ENCODE peak calls at places on chromosomes 7 and 10, in eight cellular contexts. One of them, this sample, is unnamed.

GRCh38 chr7:34034728-34035127 is 129.4 kb downstream of the BMPER start:
- DNase-seq in neuronal stem cell: no peak
- DNase-seq in IMR-90: no peak
- DNase-seq in fibroblast of lung: no peak
- DNase-seq in PC-3: no peak
- DNase-seq in SK-N-SH: no peak
- DNase-seq in GM23248: no peak
- DNase-seq in MM.1S: no peak
- DNase-seq in this sample: no peak

GRCh38 chr7:75054744-75055527 is 18.7 kb downstream of the RCC1L start:
- DNase-seq in neuronal stem cell: no peak
- DNase-seq in IMR-90: peak; percentile 95
- DNase-seq in fibroblast of lung: peak; percentile 99
- DNase-seq in PC-3: peak; percentile 8
- DNase-seq in SK-N-SH: no peak
- DNase-seq in GM23248: peak; percentile 94
- DNase-seq in MM.1S: no peak
- DNase-seq in this sample: no peak

GRCh38 chr10:12637649-12638048 is 288.3 kb downstream of the CAMK1D start:
- DNase-seq in neuronal stem cell: no peak
- DNase-seq in IMR-90: no peak
- DNase-seq in fibroblast of lung: no peak
- DNase-seq in PC-3: no peak
- DNase-seq in SK-N-SH: no peak
- DNase-seq in GM23248: no peak
- DNase-seq in MM.1S: no peak
- DNase-seq in this sample: no peak

GRCh38 chr10:131009801-131010200 is 301.7 kb downstream of the TCERG1L start:
- DNase-seq in neuronal stem cell: no peak
- DNase-seq in IMR-90: no peak
- DNase-seq in fibroblast of lung: no peak
- DNase-seq in PC-3: no peak
- DNase-seq in SK-N-SH: no peak
- DNase-seq in GM23248: no peak
- DNase-seq in MM.1S: no peak
- DNase-seq in this sample: no peak

GRCh38 chr7:142440219-142441073 is 182.6 kb upstream of the PRSS58 start:
- DNase-seq in neuronal stem cell: no peak
- DNase-seq in IMR-90: peak; percentile 85
- DNase-seq in fibroblast of lung: peak; percentile 89
- DNase-seq in PC-3: peak; percentile 95
- DNase-seq in SK-N-SH: no peak
- DNase-seq in GM23248: peak; percentile 70
- DNase-seq in MM.1S: peak; percentile 36
- DNase-seq in this sample: peak; percentile 47

GRCh38 chr7:55887786-55888185 is 530 bp downstream of the ZNF713 start:
- DNase-seq in neuronal stem cell: peak; percentile 51
- DNase-seq in IMR-90: no peak
- DNase-seq in fibroblast of lung: peak; percentile 3
- DNase-seq in PC-3: no peak
- DNase-seq in SK-N-SH: peak; percentile 71
- DNase-seq in GM23248: peak; percentile 17
- DNase-seq in MM.1S: no peak
- DNase-seq in this sample: no peak

GRCh38 chr10:71290331-71290730 is 28.7 kb upstream of the SLC29A3 start:
- DNase-seq in neuronal stem cell: no peak
- DNase-seq in IMR-90: no peak
- DNase-seq in fibroblast of lung: no peak
- DNase-seq in PC-3: no peak
- DNase-seq in SK-N-SH: no peak
- DNase-seq in GM23248: no peak
- DNase-seq in MM.1S: no peak
- DNase-seq in this sample: no peak

GRCh38 chr7:43906327-43907010 is at the start of gene URGCP:
- DNase-seq in neuronal stem cell: no peak
- DNase-seq in IMR-90: peak; percentile 20
- DNase-seq in fibroblast of lung: peak; percentile 45
- DNase-seq in PC-3: peak; percentile 49
- DNase-seq in SK-N-SH: peak; percentile 96
- DNase-seq in GM23248: peak; percentile 83
- DNase-seq in MM.1S: peak; percentile 53
- DNase-seq in this sample: no peak

GRCh38 chr10:16436367-16436757 is 448 bp upstream of the PTER start:
- DNase-seq in neuronal stem cell: no peak
- DNase-seq in IMR-90: no peak
- DNase-seq in fibroblast of lung: peak; percentile 7
- DNase-seq in PC-3: peak; percentile 1
- DNase-seq in SK-N-SH: no peak
- DNase-seq in GM23248: peak; percentile 46
- DNase-seq in MM.1S: peak; percentile 36
- DNase-seq in this sample: no peak

GRCh38 chr7:101699399-101699798 is 70.3 kb upstream of the MYL10 start:
- DNase-seq in neuronal stem cell: no peak
- DNase-seq in IMR-90: no peak
- DNase-seq in fibroblast of lung: no peak
- DNase-seq in PC-3: no peak
- DNase-seq in SK-N-SH: no peak
- DNase-seq in GM23248: no peak
- DNase-seq in MM.1S: no peak
- DNase-seq in this sample: no peak

GRCh38 chr7:123537026-123537642 is 2.7 kb upstream of the IQUB start:
- DNase-seq in neuronal stem cell: no peak
- DNase-seq in IMR-90: peak; percentile 22
- DNase-seq in fibroblast of lung: no peak
- DNase-seq in PC-3: peak; percentile 55
- DNase-seq in SK-N-SH: no peak
- DNase-seq in GM23248: peak; percentile 49
- DNase-seq in MM.1S: peak; percentile 61
- DNase-seq in this sample: no peak

GRCh38 chr7:122975341-122975740 is 20.2 kb downstream of the TAS2R16 start:
- DNase-seq in neuronal stem cell: no peak
- DNase-seq in IMR-90: no peak
- DNase-seq in fibroblast of lung: peak; percentile 79
- DNase-seq in PC-3: peak; percentile 56
- DNase-seq in SK-N-SH: no peak
- DNase-seq in GM23248: peak; percentile 0
- DNase-seq in MM.1S: no peak
- DNase-seq in this sample: peak; percentile 29

GRCh38 chr7:155190608-155191536 is 106.8 kb upstream of the INSIG1 start:
- DNase-seq in neuronal stem cell: peak; percentile 37
- DNase-seq in IMR-90: no peak
- DNase-seq in fibroblast of lung: peak; percentile 11
- DNase-seq in PC-3: peak; percentile 39
- DNase-seq in SK-N-SH: peak; percentile 94
- DNase-seq in GM23248: peak; percentile 73
- DNase-seq in MM.1S: peak; percentile 39
- DNase-seq in this sample: no peak

DNA sequence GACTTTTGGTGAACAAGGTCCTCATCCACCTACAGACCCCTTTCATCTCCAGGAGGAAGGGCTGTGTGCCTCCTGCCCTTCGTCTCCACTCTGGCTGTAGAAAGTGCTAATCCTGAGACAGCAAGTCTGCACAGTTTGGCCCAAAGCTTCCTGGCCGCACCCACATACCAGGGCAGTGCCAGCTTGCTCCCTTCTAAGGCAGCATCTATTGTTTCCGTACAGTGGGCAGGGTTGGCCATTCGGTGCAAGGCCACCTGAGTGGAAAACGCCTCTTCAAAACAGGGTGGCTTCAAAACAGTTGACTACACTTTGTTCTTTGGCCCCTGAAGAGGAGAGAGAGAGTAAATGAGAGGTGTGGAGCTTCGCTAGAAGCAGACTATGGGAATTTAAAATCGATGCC is 134.1 kb upstream of the KLF14 start:
- DNase-seq in neuronal stem cell: no peak
- DNase-seq in IMR-90: no peak
- DNase-seq in fibroblast of lung: no peak
- DNase-seq in PC-3: no peak
- DNase-seq in SK-N-SH: no peak
- DNase-seq in GM23248: no peak
- DNase-seq in MM.1S: no peak
- DNase-seq in this sample: no peak
- H3K4me2 ChIP-seq in neuronal stem cell: no peak overlapping the region
- H3K4me2 ChIP-seq in IMR-90: no peak overlapping the region
- H3K4me2 ChIP-seq in fibroblast of lung: no peak overlapping the region
- H3K4me2 ChIP-seq in PC-3: no peak overlapping the region
- H3K4me2 ChIP-seq in SK-N-SH: no peak overlapping the region
- H3K4me2 ChIP-seq in GM23248: no peak overlapping the region
- H3K4me2 ChIP-seq in MM.1S: no peak overlapping the region
- H3K4me2 ChIP-seq in this sample: no peak overlapping the region

DNA sequence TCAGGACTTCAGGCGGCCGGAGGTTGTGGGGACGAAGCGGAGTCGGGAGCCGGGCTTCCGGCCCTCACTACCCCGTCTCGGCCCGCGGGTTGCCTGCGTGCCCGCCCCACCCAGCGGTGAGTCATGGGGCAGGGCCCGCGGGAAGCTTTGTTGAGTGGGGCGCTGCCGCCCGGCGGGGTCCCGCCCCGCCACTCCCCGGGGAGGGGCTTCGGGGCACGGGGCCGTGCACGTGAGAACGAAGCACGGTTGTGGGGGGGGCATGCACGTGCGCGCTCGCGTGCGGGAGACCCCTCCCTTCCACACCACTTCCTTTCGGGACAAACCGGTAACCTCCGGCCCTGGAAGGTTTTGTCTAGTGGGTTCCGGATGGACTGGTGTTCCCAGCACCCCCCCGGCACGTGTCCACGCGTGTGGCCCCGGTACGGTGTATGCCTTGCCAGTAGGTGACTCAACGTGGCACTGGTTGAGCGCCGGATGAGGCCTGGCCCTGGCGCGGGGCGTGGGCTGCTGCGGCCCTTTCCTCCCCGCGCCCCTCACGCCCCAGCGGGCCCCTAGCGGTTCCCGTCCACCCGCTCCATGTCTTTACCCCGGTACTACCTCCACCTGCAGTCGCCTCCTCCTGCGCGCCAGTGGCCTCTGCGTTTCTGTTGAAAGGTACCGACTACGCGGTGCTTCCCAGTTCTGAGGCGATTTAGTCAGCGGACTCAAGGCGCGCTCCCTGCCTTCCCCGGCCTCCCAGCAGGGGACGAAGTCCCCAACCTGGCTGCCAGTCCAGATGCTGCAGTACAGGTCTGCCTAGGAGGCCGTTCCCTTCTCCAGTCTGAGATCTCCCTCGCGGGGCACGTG is 3.1 kb downstream of the ADIRF start:
- DNase-seq in neuronal stem cell: no peak
- DNase-seq in IMR-90: peak; percentile 85
- DNase-seq in fibroblast of lung: peak; percentile 85
- DNase-seq in PC-3: peak; percentile 87
- DNase-seq in SK-N-SH: peak; percentile 41
- DNase-seq in GM23248: peak; percentile 97
- DNase-seq in MM.1S: peak; percentile 67
- DNase-seq in this sample: peak; percentile 88
- H3K9ac ChIP-seq in neuronal stem cell: peak overlapping the region; percentile 78
- H3K9ac ChIP-seq in IMR-90: peak overlapping the region; percentile 93
- H3K9ac ChIP-seq in fibroblast of lung: peak overlapping the region; percentile 97
- H3K9ac ChIP-seq in PC-3: peak overlapping the region; percentile 92
- H3K9ac ChIP-seq in SK-N-SH: no peak overlapping the region
- H3K9ac ChIP-seq in GM23248: peak overlapping the region; percentile 100
- H3K9ac ChIP-seq in MM.1S: peak overlapping the region; percentile 71
- H3K9ac ChIP-seq in this sample: peak overlapping the region; percentile 98

GRCh38 chr10:119872860-119873671 is 423 bp upstream of the MCMBP start:
- DNase-seq in neuronal stem cell: peak; percentile 77
- DNase-seq in IMR-90: peak; percentile 80
- DNase-seq in fibroblast of lung: peak; percentile 80
- DNase-seq in PC-3: peak; percentile 81
- DNase-seq in SK-N-SH: peak; percentile 95
- DNase-seq in GM23248: peak; percentile 93
- DNase-seq in MM.1S: peak; percentile 89
- DNase-seq in this sample: peak; percentile 84

GRCh38 chr10:119872610-119872859 is at the start of gene MCMBP:
- DNase-seq in neuronal stem cell: no peak
- DNase-seq in IMR-90: no peak
- DNase-seq in fibroblast of lung: no peak
- DNase-seq in PC-3: no peak
- DNase-seq in SK-N-SH: no peak
- DNase-seq in GM23248: no peak
- DNase-seq in MM.1S: no peak
- DNase-seq in this sample: no peak

GRCh38 chr10:119867317-119867716 is 5.3 kb downstream of the MCMBP start:
- DNase-seq in neuronal stem cell: no peak
- DNase-seq in IMR-90: no peak
- DNase-seq in fibroblast of lung: no peak
- DNase-seq in PC-3: no peak
- DNase-seq in SK-N-SH: no peak
- DNase-seq in GM23248: no peak
- DNase-seq in MM.1S: no peak
- DNase-seq in this sample: no peak

DNA sequence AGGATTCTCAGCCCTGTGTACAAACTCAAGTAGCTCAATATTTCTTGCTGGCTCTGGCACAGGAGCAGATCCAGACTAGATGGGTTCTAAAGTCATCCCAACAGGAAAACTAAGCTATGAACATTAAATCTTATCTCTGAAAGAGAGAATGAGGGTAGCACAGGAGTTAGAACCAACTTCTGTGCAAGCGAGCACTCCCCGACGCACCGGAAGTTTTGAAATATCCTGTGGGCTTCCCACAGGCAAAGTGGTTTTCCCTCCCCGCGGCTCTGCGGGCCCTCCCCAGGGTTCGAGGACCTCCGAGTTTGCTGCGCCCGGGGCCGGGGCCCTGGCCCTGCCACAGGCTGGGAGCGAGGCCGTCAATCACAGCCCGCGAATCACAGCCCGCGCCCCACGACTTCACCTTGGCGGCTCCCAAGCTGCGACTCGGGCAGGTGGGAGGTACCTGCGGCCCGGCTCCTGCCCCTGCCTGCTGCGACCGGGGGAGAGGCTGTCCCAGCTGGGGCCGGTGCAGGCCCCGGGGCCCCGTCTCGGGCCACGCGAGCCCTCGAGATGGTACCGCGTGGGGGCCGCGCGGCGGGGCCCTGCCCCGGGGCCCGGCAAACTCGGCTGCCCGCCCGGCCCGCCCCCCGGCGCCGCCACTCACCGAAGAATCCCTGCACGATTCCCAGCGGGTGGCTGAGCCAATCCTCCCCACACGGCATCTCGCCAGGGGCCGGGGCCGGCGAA is 598 bp downstream of the MCMBP start:
- DNase-seq in neuronal stem cell: peak; percentile 11
- DNase-seq in IMR-90: peak; percentile 28
- DNase-seq in fibroblast of lung: peak; percentile 27
- DNase-seq in PC-3: peak; percentile 41
- DNase-seq in SK-N-SH: peak; percentile 71
- DNase-seq in GM23248: peak; percentile 64
- DNase-seq in MM.1S: peak; percentile 78
- DNase-seq in this sample: peak; percentile 51
- H3K4me1 ChIP-seq in neuronal stem cell: peaks cover 2% of the 10 kb centered on the region
- H3K4me1 ChIP-seq in IMR-90: peaks cover 2% of the 10 kb centered on the region
- H3K4me1 ChIP-seq in fibroblast of lung: peaks cover 2% of the 10 kb centered on the region
- H3K4me1 ChIP-seq in PC-3: peaks cover 9% of the 10 kb centered on the region
- H3K4me1 ChIP-seq in SK-N-SH: peaks cover 11% of the 10 kb centered on the region
- H3K4me1 ChIP-seq in GM23248: peaks cover 17% of the 10 kb centered on the region
- H3K4me1 ChIP-seq in MM.1S: peaks cover 11% of the 10 kb centered on the region
- H3K4me1 ChIP-seq in this sample: peaks cover 23% of the 10 kb centered on the region

DNA sequence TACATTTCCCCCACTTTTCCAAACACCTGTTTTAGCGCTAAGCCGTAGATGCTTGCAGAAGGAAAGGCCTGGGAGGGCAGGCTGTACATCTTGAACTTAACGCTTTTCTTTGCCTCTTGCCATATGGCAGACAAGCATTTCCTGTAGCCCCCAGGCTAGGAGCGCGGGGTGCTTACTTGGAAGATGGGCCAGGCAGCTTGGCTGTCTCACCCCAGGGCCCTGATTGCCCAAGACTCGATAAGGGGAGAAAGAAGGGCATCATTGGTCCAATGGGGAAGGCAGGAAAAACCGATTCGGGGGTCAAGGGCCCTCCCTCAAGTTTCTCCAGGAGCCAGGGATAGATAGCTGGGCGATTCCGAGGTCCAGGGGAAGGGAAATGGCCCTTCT is 1.7 kb downstream of the HOXA10 start:
- DNase-seq in neuronal stem cell: no peak
- DNase-seq in IMR-90: no peak
- DNase-seq in fibroblast of lung: no peak
- DNase-seq in PC-3: no peak
- DNase-seq in SK-N-SH: no peak
- DNase-seq in GM23248: peak; percentile 71
- DNase-seq in MM.1S: no peak
- DNase-seq in this sample: no peak
- H3K4me2 ChIP-seq in neuronal stem cell: no peak overlapping the region
- H3K4me2 ChIP-seq in IMR-90: no peak overlapping the region
- H3K4me2 ChIP-seq in fibroblast of lung: no peak overlapping the region
- H3K4me2 ChIP-seq in PC-3: peak overlapping the region; percentile 93
- H3K4me2 ChIP-seq in SK-N-SH: no peak overlapping the region
- H3K4me2 ChIP-seq in GM23248: peak overlapping the region; percentile 100
- H3K4me2 ChIP-seq in MM.1S: peak overlapping the region; percentile 99
- H3K4me2 ChIP-seq in this sample: peak overlapping the region; percentile 97